ENCODE peak calls at places on chromosomes 1 and 21, in four cellular contexts. C, T, W and F are unnamed samples.

GRCh38 chr1:223479718-223480425 is 86.7 kb downstream of the CCDC185 start:
- DNase-seq in C (peak; percentile 23), T (no peak), W (no peak), F (no peak)

GRCh38 chr1:3313579-3313955 is 140.9 kb upstream of the ARHGEF16 start:
- DNase-seq in C (peak; percentile 96), T (peak; percentile 88), W (no peak), F (peak; percentile 92)

GRCh38 chr1:8097077-8097799 is 71.1 kb upstream of the ERRFI1 start:
- DNase-seq in C (no peak), T (no peak), W (no peak), F (no peak)

GRCh38 chr1:179831225-179831624 is 46.4 kb downstream of the TOR1AIP2 start:
- DNase-seq in C (no peak), T (no peak), W (no peak), F (peak; percentile 9)

GRCh38 chr1:3858231-3858981 is 1.1 kb downstream of the DFFB start:
- DNase-seq in C (no peak), T (peak; percentile 28), W (no peak), F (no peak)

GRCh38 chr1:9421533-9421873 is 117.8 kb upstream of the SLC25A33 start:
- DNase-seq in C (no peak), T (no peak), W (no peak), F (peak; percentile 79)

GRCh38 chr1:110783292-110783918 is 89.5 kb upstream of the CD53 start:
- DNase-seq in C (no peak), T (peak; percentile 46), W (no peak), F (peak; percentile 83)

GRCh38 chr1:205088341-205088740 is 4.1 kb upstream of the TMEM81 start:
- DNase-seq in C (no peak), T (no peak), W (no peak), F (no peak)

GRCh38 chr1:205989786-205990185 is 13.4 kb downstream of the RAB7B start:
- DNase-seq in C (no peak), T (no peak), W (no peak), F (no peak)

GRCh38 chr1:107963601-107964396 is 1.2 kb downstream of the VAV3 start:
- DNase-seq in C (peak; percentile 20), T (peak; percentile 39), W (peak; percentile 27), F (peak; percentile 19)

GRCh38 chr1:234600418-234601216 is 9.4 kb downstream of the IRF2BP2 start:
- DNase-seq in C (peak; percentile 53), T (peak; percentile 66), W (no peak), F (peak; percentile 82)

GRCh38 chr1:150186789-150187559 is 37.3 kb downstream of the PLEKHO1 start:
- DNase-seq in C (no peak), T (no peak), W (no peak), F (no peak)

GRCh38 chr1:220732621-220733020 is 15.5 kb upstream of the MTARC2 start:
- DNase-seq in C (peak; percentile 40), T (peak; percentile 48), W (no peak), F (no peak)

GRCh38 chr21:36237441-36237840 is 80.8 kb downstream of the DOP1B start:
- DNase-seq in C (no peak), T (no peak), W (no peak), F (no peak)

GRCh38 chr1:66916320-66916719 is 8.3 kb downstream of the DNAI4 start:
- DNase-seq in C (no peak), T (no peak), W (no peak), F (no peak)

GRCh38 chr1:99579691-99580171 is 66.2 kb upstream of the PALMD start:
- DNase-seq in C (no peak), T (no peak), W (no peak), F (no peak)

GRCh38 chr21:16554522-16554921 is 824.7 kb downstream of the USP25 start:
- DNase-seq in C (peak; percentile 43), T (no peak), W (no peak), F (no peak)

GRCh38 chr1:202625416-202626360 is 84.6 kb downstream of the SYT2 start:
- DNase-seq in C (peak; percentile 74), T (peak; percentile 74), W (peak; percentile 42), F (peak; percentile 78)

GRCh38 chr1:182598296-182598695 is 5.9 kb downstream of the RGS16 start:
- DNase-seq in C (no peak), T (no peak), W (no peak), F (no peak)

GRCh38 chr1:93988634-93989350 is 79.6 kb upstream of the GCLM start:
- DNase-seq in C (no peak), T (no peak), W (no peak), F (no peak)

GRCh38 chr1:168637350-168637991 is 61.1 kb downstream of the XCL1 start:
- DNase-seq in C (no peak), T (no peak), W (no peak), F (peak; percentile 21)

GRCh38 chr1:241591317-241591716 is 48.9 kb downstream of the CHML start:
- DNase-seq in C (no peak), T (no peak), W (no peak), F (no peak)

GRCh38 chr1:241589524-241589923 is 50.6 kb downstream of the CHML start:
- DNase-seq in C (no peak), T (no peak), W (no peak), F (no peak)

GRCh38 chr1:241591736-241592135 is 48.4 kb downstream of the CHML start:
- DNase-seq in C (no peak), T (no peak), W (no peak), F (no peak)

GRCh38 chr1:241592273-241592958 is 47.8 kb downstream of the CHML start:
- DNase-seq in C (no peak), T (no peak), W (no peak), F (no peak)

DNA sequence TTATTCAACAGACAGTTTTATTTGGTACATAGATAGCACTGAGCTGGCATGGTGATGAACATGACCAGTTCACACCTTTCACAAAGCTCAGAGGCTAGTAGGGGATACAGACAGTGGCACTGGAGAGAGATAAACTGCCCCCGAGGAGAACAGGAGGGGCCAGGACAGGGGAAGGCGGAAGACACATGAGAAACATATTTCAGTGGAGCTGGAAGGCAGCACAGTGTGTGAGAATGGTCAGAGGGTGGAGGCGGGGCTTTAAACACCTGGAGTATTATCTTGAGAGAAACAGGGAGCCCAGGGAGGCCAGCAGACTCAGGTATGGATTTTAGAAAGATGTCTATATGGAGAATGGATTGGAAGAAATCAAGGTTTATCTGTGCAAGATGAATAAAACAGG is 49.4 kb downstream of the CHML start:
- DNase-seq in C (no peak), T (no peak), W (no peak), F (no peak)
- H3K27ac ChIP-seq in C (no peak overlapping the region), T (no peak overlapping the region), W (no peak overlapping the region), F (no peak overlapping the region)

DNA sequence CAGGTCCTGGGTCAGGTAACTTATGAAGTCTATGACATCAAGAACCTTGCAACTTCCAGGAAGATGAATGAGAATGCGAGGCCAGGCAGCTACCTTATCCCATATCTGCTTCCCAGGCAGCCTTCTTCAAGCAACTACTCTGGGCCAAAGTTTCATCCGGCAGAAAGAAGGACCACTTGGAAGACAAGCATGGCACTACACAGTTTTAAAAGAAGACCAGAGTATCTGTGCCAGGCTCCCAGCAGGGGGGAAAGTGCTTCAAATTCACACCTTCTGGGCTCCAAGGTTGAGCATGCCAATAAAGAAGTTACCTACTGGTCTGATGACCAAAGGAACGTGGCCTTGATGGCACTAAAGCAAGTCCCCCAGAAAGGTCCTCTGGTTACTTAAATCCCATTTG is 73.4 kb downstream of the CD46 start:
- DNase-seq in C (no peak), T (no peak), W (no peak), F (no peak)
- H3K9me3 ChIP-seq in C (no peaks in the 10 kb centered on the region), T (no peaks in the 10 kb centered on the region), W (no peaks in the 10 kb centered on the region), F (no peaks in the 10 kb centered on the region)

GRCh38 chr1:184074383-184074782 is 22.9 kb downstream of the TSEN15 start:
- DNase-seq in C (no peak), T (no peak), W (no peak), F (no peak)
- H3K27ac ChIP-seq in C (no peak overlapping the region), T (no peak overlapping the region), W (no peak overlapping the region), F (peak overlapping the region; percentile 51)

GRCh38 chr1:143584508-143584907 is 387.3 kb downstream of the FAM72C start:
- DNase-seq in C (no peak), T (no peak), W (no peak), F (no peak)
- H3K9me3 ChIP-seq in C (no peaks in the 10 kb centered on the region), T (no peaks in the 10 kb centered on the region), W (no peaks in the 10 kb centered on the region), F (no peaks in the 10 kb centered on the region)

GRCh38 chr1:164759144-164759920 is 200.3 kb downstream of the PBX1 start:
- DNase-seq in C (no peak), T (no peak), W (no peak), F (no peak)
- H3K27ac ChIP-seq in C (peak overlapping the region; percentile 44), T (peak overlapping the region; percentile 36), W (no peak overlapping the region), F (no peak overlapping the region)

DNA sequence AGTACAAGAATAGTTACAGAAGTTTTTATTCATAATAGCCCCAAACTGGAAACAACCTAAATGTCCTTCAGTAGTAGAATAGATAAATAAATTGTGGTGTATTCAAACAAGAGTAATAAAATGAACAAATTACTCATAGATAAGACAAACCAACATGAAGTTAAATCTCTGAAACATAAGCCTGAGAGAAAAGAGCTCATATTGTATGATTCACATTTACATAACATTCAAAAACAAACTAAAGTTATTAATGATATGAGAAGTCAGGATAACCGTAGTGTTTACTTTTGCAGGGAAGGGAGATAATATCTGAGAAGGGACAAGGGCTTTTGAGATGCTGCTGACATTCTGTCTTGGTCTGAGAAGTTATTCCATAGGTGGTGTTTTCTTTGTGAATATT is 13.5 kb downstream of the STPG1 start:
- DNase-seq in C (no peak), T (no peak), W (no peak), F (no peak)
- H3K9me3 ChIP-seq in C (no peaks in the 10 kb centered on the region), T (no peaks in the 10 kb centered on the region), W (no peaks in the 10 kb centered on the region), F (no peaks in the 10 kb centered on the region)

DNA sequence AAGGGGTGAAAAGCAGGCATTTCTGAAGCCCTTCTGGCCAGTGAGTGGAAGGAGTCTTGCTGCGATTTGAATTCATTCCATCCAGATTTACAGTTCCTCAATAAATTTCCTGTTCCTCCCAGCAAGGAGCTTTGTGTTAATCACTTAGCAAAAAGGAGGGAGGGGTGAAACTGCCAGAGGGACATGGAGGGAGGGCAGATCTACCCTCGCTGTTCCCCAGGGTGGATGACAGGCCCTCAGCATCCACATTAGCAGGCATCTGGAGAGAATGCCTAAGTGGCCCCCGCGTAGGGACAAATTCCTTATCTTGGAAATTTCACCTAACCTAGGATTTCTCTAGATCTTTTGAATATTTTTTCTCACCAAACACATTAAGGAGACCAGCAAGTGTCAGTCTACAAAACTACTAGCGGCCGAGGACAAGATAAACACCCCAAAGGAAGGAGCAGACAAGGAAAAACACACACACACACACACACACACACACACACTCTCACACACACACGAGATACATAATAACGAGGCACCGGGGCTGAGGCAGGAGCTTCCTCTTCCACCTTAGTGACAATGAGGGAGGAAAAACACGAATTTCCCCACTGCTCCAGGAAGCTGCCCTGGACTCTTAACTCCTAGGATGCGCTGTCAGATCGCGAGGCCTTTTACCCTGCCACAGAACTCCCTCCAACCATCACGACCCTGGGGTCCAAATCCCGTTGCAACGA is 983 bp downstream of the ETV3 start:
- DNase-seq in C (no peak), T (no peak), W (no peak), F (peak; percentile 39)
- H3K27ac ChIP-seq in C (peak overlapping the region; percentile 95), T (peak overlapping the region; percentile 97), W (peak overlapping the region; percentile 96), F (peak overlapping the region; percentile 99)

GRCh38 chr1:49526672-49527071 is 497.1 kb downstream of the AGBL4 start:
- DNase-seq in C (no peak), T (no peak), W (no peak), F (no peak)
- H3K9me3 ChIP-seq in C (no peaks in the 10 kb centered on the region), T (no peaks in the 10 kb centered on the region), W (no peaks in the 10 kb centered on the region), F (no peaks in the 10 kb centered on the region)